ENCODE peak calls at places on chromosomes 13 and 19, in six cellular contexts. One of them, this sample, is unnamed.
A peak's percentile ranks its signal among the peaks of the same experiment; 100 is the strongest.

GRCh38 chr19:35429698-35430097 is 18.4 kb upstream of the FFAR2 start:
- DNase-seq in GM23338: no peak
- DNase-seq in heart right ventricle: no peak
- DNase-seq in fibroblast of lung: no peak
- DNase-seq in right cardiac atrium: no peak
- DNase-seq in uterus: no peak
- DNase-seq in this sample: no peak

GRCh38 chr19:16018106-16018755 is 58.1 kb upstream of the TPM4 start:
- DNase-seq in GM23338: no peak
- DNase-seq in heart right ventricle: no peak
- DNase-seq in fibroblast of lung: no peak
- DNase-seq in right cardiac atrium: no peak
- DNase-seq in uterus: no peak
- DNase-seq in this sample: no peak

GRCh38 chr19:33302974-33303790 is 848 bp upstream of the CEBPA start:
- DNase-seq in GM23338: peak; percentile 81
- DNase-seq in heart right ventricle: peak; percentile 58
- DNase-seq in fibroblast of lung: peak; percentile 57
- DNase-seq in right cardiac atrium: peak; percentile 61
- DNase-seq in uterus: peak; percentile 64
- DNase-seq in this sample: peak; percentile 66

GRCh38 chr19:20397292-20397691 is 168.3 kb downstream of the ZNF737 start:
- DNase-seq in GM23338: no peak
- DNase-seq in heart right ventricle: no peak
- DNase-seq in fibroblast of lung: no peak
- DNase-seq in right cardiac atrium: no peak
- DNase-seq in uterus: no peak
- DNase-seq in this sample: no peak

GRCh38 chr13:68319384-68319783 is 1089.2 kb upstream of the PCDH9 start:
- DNase-seq in GM23338: no peak
- DNase-seq in heart right ventricle: no peak
- DNase-seq in fibroblast of lung: peak; percentile 2
- DNase-seq in right cardiac atrium: no peak
- DNase-seq in uterus: no peak
- DNase-seq in this sample: no peak

GRCh38 chr19:52961981-52962380 is 700 bp downstream of the ZNF816 start:
- DNase-seq in GM23338: no peak
- DNase-seq in heart right ventricle: no peak
- DNase-seq in fibroblast of lung: no peak
- DNase-seq in right cardiac atrium: no peak
- DNase-seq in uterus: no peak
- DNase-seq in this sample: no peak

GRCh38 chr19:934865-935422 is 9.1 kb downstream of the ARID3A start:
- DNase-seq in GM23338: no peak
- DNase-seq in heart right ventricle: peak; percentile 89
- DNase-seq in fibroblast of lung: peak; percentile 74
- DNase-seq in right cardiac atrium: peak; percentile 85
- DNase-seq in uterus: peak; percentile 78
- DNase-seq in this sample: peak; percentile 99

GRCh38 chr13:24511019-24511823 is 1.4 kb downstream of the PARP4 start:
- DNase-seq in GM23338: peak; percentile 33
- DNase-seq in heart right ventricle: no peak
- DNase-seq in fibroblast of lung: peak; percentile 97
- DNase-seq in right cardiac atrium: no peak
- DNase-seq in uterus: no peak
- DNase-seq in this sample: no peak

GRCh38 chr13:32676242-32676641 is 90.0 kb downstream of the PDS5B start:
- DNase-seq in GM23338: no peak
- DNase-seq in heart right ventricle: no peak
- DNase-seq in fibroblast of lung: peak; percentile 60
- DNase-seq in right cardiac atrium: no peak
- DNase-seq in uterus: no peak
- DNase-seq in this sample: no peak

GRCh38 chr19:7170983-7171382 is 101.5 kb downstream of the ZNF557 start:
- DNase-seq in GM23338: no peak
- DNase-seq in heart right ventricle: no peak
- DNase-seq in fibroblast of lung: no peak
- DNase-seq in right cardiac atrium: no peak
- DNase-seq in uterus: no peak
- DNase-seq in this sample: no peak

GRCh38 chr19:42540071-42540553 is 11.8 kb upstream of the CEACAM1 start:
- DNase-seq in GM23338: peak; percentile 70
- DNase-seq in heart right ventricle: no peak
- DNase-seq in fibroblast of lung: peak; percentile 3
- DNase-seq in right cardiac atrium: no peak
- DNase-seq in uterus: no peak
- DNase-seq in this sample: no peak

GRCh38 chr19:2477141-2477710 is 1.3 kb downstream of the GADD45B start:
- DNase-seq in GM23338: no peak
- DNase-seq in heart right ventricle: peak; percentile 57
- DNase-seq in fibroblast of lung: peak; percentile 59
- DNase-seq in right cardiac atrium: peak; percentile 53
- DNase-seq in uterus: peak; percentile 45
- DNase-seq in this sample: peak; percentile 72

GRCh38 chr13:112647256-112647655 is 42.6 kb upstream of the ATP11A start:
- DNase-seq in GM23338: no peak
- DNase-seq in heart right ventricle: no peak
- DNase-seq in fibroblast of lung: no peak
- DNase-seq in right cardiac atrium: no peak
- DNase-seq in uterus: peak; percentile 5
- DNase-seq in this sample: no peak

GRCh38 chr19:52492201-52492960 is 35.1 kb upstream of the ZNF808 start:
- DNase-seq in GM23338: peak; percentile 97
- DNase-seq in heart right ventricle: no peak
- DNase-seq in fibroblast of lung: no peak
- DNase-seq in right cardiac atrium: peak; percentile 18
- DNase-seq in uterus: peak; percentile 20
- DNase-seq in this sample: no peak

GRCh38 chr19:36686365-36687213 is 823 bp upstream of the ZNF567 start:
- DNase-seq in GM23338: peak; percentile 21
- DNase-seq in heart right ventricle: peak; percentile 26
- DNase-seq in fibroblast of lung: no peak
- DNase-seq in right cardiac atrium: peak; percentile 18
- DNase-seq in uterus: no peak
- DNase-seq in this sample: peak; percentile 23

GRCh38 chr13:49066856-49067255 is 91.1 kb downstream of the FNDC3A start:
- DNase-seq in GM23338: no peak
- DNase-seq in heart right ventricle: no peak
- DNase-seq in fibroblast of lung: no peak
- DNase-seq in right cardiac atrium: no peak
- DNase-seq in uterus: no peak
- DNase-seq in this sample: no peak

GRCh38 chr19:48508729-48509310 is 2.8 kb downstream of the LMTK3 start:
- DNase-seq in GM23338: no peak
- DNase-seq in heart right ventricle: no peak
- DNase-seq in fibroblast of lung: no peak
- DNase-seq in right cardiac atrium: no peak
- DNase-seq in uterus: no peak
- DNase-seq in this sample: no peak

GRCh38 chr19:4676955-4677731 is 7.0 kb upstream of the MYDGF start:
- DNase-seq in GM23338: peak; percentile 96
- DNase-seq in heart right ventricle: no peak
- DNase-seq in fibroblast of lung: peak; percentile 32
- DNase-seq in right cardiac atrium: peak; percentile 51
- DNase-seq in uterus: no peak
- DNase-seq in this sample: no peak

GRCh38 chr19:8459095-8459494 is 14.3 kb downstream of the HNRNPM start:
- DNase-seq in GM23338: no peak
- DNase-seq in heart right ventricle: no peak
- DNase-seq in fibroblast of lung: no peak
- DNase-seq in right cardiac atrium: no peak
- DNase-seq in uterus: no peak
- DNase-seq in this sample: no peak

GRCh38 chr19:33804021-33804799 is 7.5 kb downstream of the KCTD15 start:
- DNase-seq in GM23338: no peak
- DNase-seq in heart right ventricle: peak; percentile 63
- DNase-seq in fibroblast of lung: peak; percentile 85
- DNase-seq in right cardiac atrium: peak; percentile 83
- DNase-seq in uterus: peak; percentile 81
- DNase-seq in this sample: peak; percentile 94

GRCh38 chr13:60571571-60571970 is 174.6 kb downstream of the TDRD3 start:
- DNase-seq in GM23338: no peak
- DNase-seq in heart right ventricle: no peak
- DNase-seq in fibroblast of lung: no peak
- DNase-seq in right cardiac atrium: no peak
- DNase-seq in uterus: no peak
- DNase-seq in this sample: no peak

GRCh38 chr19:3034845-3035541 is 5.9 kb upstream of the TLE2 start:
- DNase-seq in GM23338: peak; percentile 53
- DNase-seq in heart right ventricle: peak; percentile 38
- DNase-seq in fibroblast of lung: peak; percentile 53
- DNase-seq in right cardiac atrium: no peak
- DNase-seq in uterus: peak; percentile 59
- DNase-seq in this sample: peak; percentile 37

GRCh38 chr13:40780822-40781401 is 8.5 kb upstream of the SLC25A15 start:
- DNase-seq in GM23338: peak; percentile 43
- DNase-seq in heart right ventricle: no peak
- DNase-seq in fibroblast of lung: peak; percentile 37
- DNase-seq in right cardiac atrium: no peak
- DNase-seq in uterus: no peak
- DNase-seq in this sample: no peak

GRCh38 chr19:39139305-39140194 is 14.0 kb downstream of the PAK4 start:
- DNase-seq in GM23338: peak; percentile 92
- DNase-seq in heart right ventricle: no peak
- DNase-seq in fibroblast of lung: peak; percentile 42
- DNase-seq in right cardiac atrium: no peak
- DNase-seq in uterus: no peak
- DNase-seq in this sample: no peak

GRCh38 chr13:21088534-21088933 is 27.1 kb upstream of the LATS2 start:
- DNase-seq in GM23338: no peak
- DNase-seq in heart right ventricle: no peak
- DNase-seq in fibroblast of lung: no peak
- DNase-seq in right cardiac atrium: no peak
- DNase-seq in uterus: no peak
- DNase-seq in this sample: no peak

GRCh38 chr19:14441041-14441938 is 8.2 kb downstream of the PKN1 start:
- DNase-seq in GM23338: no peak
- DNase-seq in heart right ventricle: no peak
- DNase-seq in fibroblast of lung: no peak
- DNase-seq in right cardiac atrium: no peak
- DNase-seq in uterus: no peak
- DNase-seq in this sample: no peak

GRCh38 chr19:23799321-23799720 is 40.6 kb upstream of the ZNF681 start:
- DNase-seq in GM23338: no peak
- DNase-seq in heart right ventricle: no peak
- DNase-seq in fibroblast of lung: no peak
- DNase-seq in right cardiac atrium: no peak
- DNase-seq in uterus: no peak
- DNase-seq in this sample: no peak

GRCh38 chr13:95256086-95256485 is 45.2 kb downstream of the ABCC4 start:
- DNase-seq in GM23338: no peak
- DNase-seq in heart right ventricle: no peak
- DNase-seq in fibroblast of lung: peak; percentile 99
- DNase-seq in right cardiac atrium: no peak
- DNase-seq in uterus: no peak
- DNase-seq in this sample: no peak

DNA sequence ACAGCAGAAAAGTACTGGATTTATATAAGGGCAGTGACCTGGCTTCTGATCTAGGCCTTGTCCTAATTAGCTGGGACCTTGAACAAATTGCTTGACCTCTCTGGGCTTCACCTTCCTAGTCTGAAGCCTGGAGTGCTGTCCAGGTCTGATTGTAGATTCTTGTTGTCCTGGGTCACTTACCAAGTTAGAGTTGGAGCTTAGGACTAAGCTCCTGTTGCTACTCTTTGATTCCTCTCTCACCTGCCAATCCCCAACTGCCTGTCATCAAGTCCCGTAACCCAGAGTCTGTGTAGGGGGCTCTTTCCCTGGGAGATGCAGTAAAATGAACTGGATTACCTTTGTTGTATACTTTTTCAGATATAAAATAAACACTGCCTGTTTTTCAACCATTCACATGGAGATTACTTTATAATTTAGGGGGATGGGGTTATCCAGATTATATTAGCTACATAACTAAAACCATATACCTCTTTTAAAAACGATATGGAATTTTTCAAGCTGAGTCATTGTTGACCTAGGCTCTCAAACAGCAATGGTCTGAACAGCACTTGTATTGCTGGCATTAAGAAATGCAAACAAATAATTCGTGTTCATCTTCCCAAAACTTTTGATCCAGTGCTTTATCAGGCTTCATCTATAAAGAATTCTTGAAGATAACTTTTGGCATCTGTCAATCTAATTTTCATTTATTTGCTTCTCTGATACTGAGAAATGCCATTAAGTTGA is 5.8 kb downstream of the ARHGAP35 start:
- DNase-seq in GM23338: no peak
- DNase-seq in heart right ventricle: no peak
- DNase-seq in fibroblast of lung: no peak
- DNase-seq in right cardiac atrium: no peak
- DNase-seq in uterus: no peak
- DNase-seq in this sample: no peak
- H3K4me1 ChIP-seq in GM23338: peaks cover 67% of the 10 kb centered on the region
- H3K4me1 ChIP-seq in heart right ventricle: peaks cover 87% of the 10 kb centered on the region
- H3K4me1 ChIP-seq in fibroblast of lung: peaks cover 23% of the 10 kb centered on the region
- H3K4me1 ChIP-seq in right cardiac atrium: peaks cover 17% of the 10 kb centered on the region
- H3K4me1 ChIP-seq in uterus: no peaks in the 10 kb centered on the region
- H3K4me1 ChIP-seq in this sample: peaks cover 13% of the 10 kb centered on the region

GRCh38 chr13:51003642-51004041 is 94.1 kb downstream of the RNASEH2B start:
- DNase-seq in GM23338: no peak
- DNase-seq in heart right ventricle: no peak
- DNase-seq in fibroblast of lung: no peak
- DNase-seq in right cardiac atrium: no peak
- DNase-seq in uterus: no peak
- DNase-seq in this sample: no peak
- H3K27ac ChIP-seq in GM23338: no peak overlapping the region
- H3K27ac ChIP-seq in heart right ventricle: no peak overlapping the region
- H3K27ac ChIP-seq in fibroblast of lung: no peak overlapping the region
- H3K27ac ChIP-seq in right cardiac atrium: no peak overlapping the region
- H3K27ac ChIP-seq in uterus: no peak overlapping the region
- H3K27ac ChIP-seq in this sample: no peak overlapping the region

GRCh38 chr19:30520735-30521479 is 148.7 kb downstream of the ZNF536 start:
- DNase-seq in GM23338: no peak
- DNase-seq in heart right ventricle: no peak
- DNase-seq in fibroblast of lung: no peak
- DNase-seq in right cardiac atrium: no peak
- DNase-seq in uterus: no peak
- DNase-seq in this sample: no peak
- H3K27me3 ChIP-seq in GM23338: no peaks in the 10 kb centered on the region
- H3K27me3 ChIP-seq in heart right ventricle: no peaks in the 10 kb centered on the region
- H3K27me3 ChIP-seq in fibroblast of lung: no peaks in the 10 kb centered on the region
- H3K27me3 ChIP-seq in right cardiac atrium: no peaks in the 10 kb centered on the region
- H3K27me3 ChIP-seq in uterus: no peaks in the 10 kb centered on the region
- H3K27me3 ChIP-seq in this sample: no peaks in the 10 kb centered on the region

GRCh38 chr13:110400786-110401533 is 93.9 kb downstream of the COL4A2 start:
- DNase-seq in GM23338: no peak
- DNase-seq in heart right ventricle: no peak
- DNase-seq in fibroblast of lung: peak; percentile 77
- DNase-seq in right cardiac atrium: no peak
- DNase-seq in uterus: no peak
- DNase-seq in this sample: no peak

GRCh38 chr13:110402301-110403069 is 95.4 kb downstream of the COL4A2 start:
- DNase-seq in GM23338: no peak
- DNase-seq in heart right ventricle: no peak
- DNase-seq in fibroblast of lung: no peak
- DNase-seq in right cardiac atrium: no peak
- DNase-seq in uterus: no peak
- DNase-seq in this sample: no peak

GRCh38 chr13:110404321-110404720 is 97.2 kb downstream of the COL4A2 start:
- DNase-seq in GM23338: no peak
- DNase-seq in heart right ventricle: no peak
- DNase-seq in fibroblast of lung: no peak
- DNase-seq in right cardiac atrium: no peak
- DNase-seq in uterus: no peak
- DNase-seq in this sample: no peak

GRCh38 chr13:110403721-110404120 is 96.6 kb downstream of the COL4A2 start:
- DNase-seq in GM23338: no peak
- DNase-seq in heart right ventricle: no peak
- DNase-seq in fibroblast of lung: peak; percentile 83
- DNase-seq in right cardiac atrium: no peak
- DNase-seq in uterus: no peak
- DNase-seq in this sample: no peak

GRCh38 chr13:110403315-110403714 is 96.2 kb downstream of the COL4A2 start:
- DNase-seq in GM23338: no peak
- DNase-seq in heart right ventricle: no peak
- DNase-seq in fibroblast of lung: peak; percentile 94
- DNase-seq in right cardiac atrium: no peak
- DNase-seq in uterus: no peak
- DNase-seq in this sample: no peak
- H3K4me1 ChIP-seq in GM23338: peaks cover 6% of the 10 kb centered on the region
- H3K4me1 ChIP-seq in heart right ventricle: peaks cover 84% of the 10 kb centered on the region
- H3K4me1 ChIP-seq in fibroblast of lung: peaks cover 50% of the 10 kb centered on the region
- H3K4me1 ChIP-seq in right cardiac atrium: peaks cover 7% of the 10 kb centered on the region
- H3K4me1 ChIP-seq in uterus: peaks cover 27% of the 10 kb centered on the region
- H3K4me1 ChIP-seq in this sample: peaks cover 3% of the 10 kb centered on the region